ENCODE peak calls at places on chromosomes 11 and 22, in nine cellular contexts. W, G, A, V, Q, N, Y, B and M are unnamed samples.

GRCh38 chr22:34855471-34855870 is 210.5 kb upstream of the ISX start:
- DNase-seq in N (no peak), B (no peak), Q (no peak), W (no peak), G (no peak), V (no peak), Y (no peak), A (no peak), M (no peak)

GRCh38 chr11:32531528-32531927 is 52.1 kb upstream of the EIF3M start:
- DNase-seq in A (no peak), Y (no peak), V (no peak), W (no peak), B (no peak), N (no peak), G (peak; percentile 11), Q (no peak), M (no peak)

GRCh38 chr22:50305658-50306566 is 1.5 kb downstream of the PLXNB2 start:
- DNase-seq in Q (no peak), G (peak; percentile 95), B (peak; percentile 91), W (peak; percentile 79), Y (peak; percentile 86), A (no peak), V (peak; percentile 97), N (no peak), M (no peak)

GRCh38 chr22:23137905-23138520 is 3.8 kb downstream of the RSPH14 start:
- DNase-seq in Y (no peak), Q (peak; percentile 75), B (no peak), W (no peak), V (no peak), N (no peak), G (no peak), A (no peak), M (no peak)

GRCh38 chr11:33044281-33044680 is 4.9 kb downstream of the TCP11L1 start:
- DNase-seq in Q (no peak), A (no peak), V (no peak), N (no peak), G (peak; percentile 34), Y (no peak), B (no peak), W (no peak), M (no peak)

GRCh38 chr11:25741886-25742285 is 590.0 kb upstream of the ANO3 start:
- DNase-seq in W (no peak), G (no peak), A (no peak), V (no peak), B (no peak), Q (no peak), Y (no peak), N (no peak), M (no peak)

GRCh38 chr22:24512043-24512442 is 16.9 kb downstream of the UPB1 start:
- DNase-seq in W (no peak), Q (no peak), V (peak; percentile 32), G (no peak), Y (no peak), N (no peak), B (no peak), A (no peak), M (no peak)

GRCh38 chr11:119195680-119196079 is 10.4 kb downstream of the NHERF4 start:
- DNase-seq in W (peak; percentile 69), A (no peak), Y (no peak), V (no peak), N (peak; percentile 74), Q (no peak), G (peak; percentile 58), B (peak; percentile 61), M (peak; percentile 98)

GRCh38 chr11:116275634-116276033 is 497.2 kb downstream of the BUD13 start:
- DNase-seq in W (no peak), A (no peak), Q (no peak), G (no peak), V (no peak), Y (no peak), B (no peak), N (no peak), M (no peak)

GRCh38 chr11:84408946-84409411 is 1122.8 kb upstream of the CCDC90B start:
- DNase-seq in V (no peak), N (no peak), Q (no peak), W (no peak), Y (no peak), A (no peak), B (no peak), G (no peak), M (peak; percentile 26)

GRCh38 chr11:69887841-69888670 is 68.8 kb upstream of the FGF3 start:
- DNase-seq in N (peak; percentile 45), G (no peak), Y (no peak), W (no peak), A (no peak), V (peak; percentile 26), Q (no peak), B (no peak), M (peak; percentile 40)

GRCh38 chr22:23067023-23067650 is 3.2 kb upstream of the GNAZ start:
- DNase-seq in A (no peak), Y (peak; percentile 12), N (peak; percentile 72), V (peak; percentile 54), Q (no peak), G (no peak), W (no peak), B (no peak), M (peak; percentile 18)

GRCh38 chr11:11400635-11401232 is 47.7 kb upstream of the CSNK2A3 start:
- DNase-seq in A (no peak), Q (no peak), G (no peak), Y (no peak), N (no peak), W (no peak), B (no peak), V (no peak), M (peak; percentile 73)

GRCh38 chr22:46936378-46936916 is 174.0 kb downstream of the TBC1D22A start:
- DNase-seq in G (no peak), A (no peak), N (no peak), W (no peak), V (no peak), Q (no peak), Y (no peak), B (peak; percentile 17), M (no peak)

GRCh38 chr11:69040581-69041260 is 8.0 kb upstream of the TPCN2 start:
- DNase-seq in A (no peak), G (peak; percentile 86), Y (no peak), Q (no peak), N (no peak), V (no peak), W (peak; percentile 57), B (no peak), M (no peak)

GRCh38 chr11:73875840-73876239 is 806 bp downstream of the COA4 start:
- DNase-seq in G (no peak), W (no peak), N (no peak), Q (no peak), Y (no peak), A (no peak), V (no peak), B (peak; percentile 19), M (no peak)
- H3K4me3 ChIP-seq in G (peak overlapping the region; percentile 97), W (peak overlapping the region; percentile 87), N (peak overlapping the region; percentile 73), Q (peak overlapping the region; percentile 85), Y (peak overlapping the region; percentile 83), A (peak overlapping the region; percentile 94), V (peak overlapping the region; percentile 74), B (peak overlapping the region; percentile 82), M (peak overlapping the region; percentile 90)

GRCh38 chr11:103085758-103086365 is 6.1 kb downstream of the DCUN1D5 start:
- DNase-seq in V (no peak), A (no peak), G (peak; percentile 1), Y (no peak), B (no peak), Q (no peak), W (peak; percentile 43), N (no peak), M (no peak)
- H3K36me3 ChIP-seq in V (peaks cover 6% of the 10 kb centered on the region), A (peaks cover 12% of the 10 kb centered on the region), G (peaks cover 10% of the 10 kb centered on the region), Y (peaks cover 8% of the 10 kb centered on the region), B (no peaks in the 10 kb centered on the region), Q (no peaks in the 10 kb centered on the region), W (peaks cover 10% of the 10 kb centered on the region), N (peaks cover 57% of the 10 kb centered on the region), M (peaks cover 4% of the 10 kb centered on the region)

DNA sequence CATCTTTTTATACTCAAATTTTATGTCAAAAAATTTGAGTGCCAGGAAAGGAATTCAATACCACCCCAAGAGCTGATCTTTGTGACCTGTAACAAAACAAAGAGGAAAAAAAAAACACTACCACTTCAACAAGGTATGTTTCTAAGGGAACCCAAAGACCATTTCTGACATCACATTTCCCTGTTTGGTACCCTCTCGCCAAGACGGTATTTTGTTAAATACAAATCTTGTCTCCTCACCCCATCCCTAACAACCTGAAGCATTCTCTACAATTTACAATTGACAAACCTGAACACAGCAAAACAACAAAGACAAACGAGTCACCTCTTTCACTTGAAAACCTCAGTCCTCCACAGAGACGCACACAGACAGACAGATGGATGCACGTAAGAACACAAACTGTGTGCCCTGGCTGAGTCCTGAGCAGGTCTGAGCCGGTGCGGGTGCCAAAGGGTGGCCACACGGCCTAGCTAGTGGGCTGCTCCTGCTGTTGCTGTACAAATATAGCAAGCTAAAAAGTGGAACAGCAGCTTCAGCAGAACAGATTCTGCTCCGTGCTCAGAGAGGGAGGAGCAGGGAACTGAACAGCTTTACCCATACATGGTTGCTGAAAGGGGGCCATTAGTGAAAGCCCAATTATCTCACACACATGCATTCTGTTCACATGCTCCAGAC is 28.6 kb downstream of the CELF1 start:
- DNase-seq in G (no peak), B (no peak), N (no peak), A (no peak), Q (peak; percentile 8), V (no peak), W (no peak), Y (no peak), M (peak; percentile 12)
- H3K4me3 ChIP-seq in G (no peak overlapping the region), B (no peak overlapping the region), N (no peak overlapping the region), A (peak overlapping the region; percentile 65), Q (no peak overlapping the region), V (no peak overlapping the region), W (no peak overlapping the region), Y (peak overlapping the region; percentile 24), M (no peak overlapping the region)

GRCh38 chr22:45548991-45549736 is 46.5 kb downstream of the FBLN1 start:
- DNase-seq in N (no peak), W (peak; percentile 67), Q (no peak), Y (peak; percentile 91), A (no peak), G (peak; percentile 94), V (peak; percentile 49), B (peak; percentile 45), M (peak; percentile 82)

GRCh38 chr22:45551310-45552016 is 48.8 kb downstream of the FBLN1 start:
- DNase-seq in Y (peak; percentile 55), G (no peak), Q (no peak), V (peak; percentile 92), N (no peak), B (no peak), A (no peak), W (no peak), M (peak; percentile 33)

GRCh38 chr22:45550891-45551290 is 48.2 kb downstream of the FBLN1 start:
- DNase-seq in A (no peak), Q (no peak), G (no peak), B (no peak), V (no peak), W (no peak), Y (no peak), N (no peak), M (no peak)

GRCh38 chr22:45549739-45550138 is 47.1 kb downstream of the FBLN1 start:
- DNase-seq in Y (no peak), G (no peak), A (no peak), N (no peak), V (peak; percentile 24), W (no peak), Q (no peak), B (no peak), M (peak; percentile 26)

DNA sequence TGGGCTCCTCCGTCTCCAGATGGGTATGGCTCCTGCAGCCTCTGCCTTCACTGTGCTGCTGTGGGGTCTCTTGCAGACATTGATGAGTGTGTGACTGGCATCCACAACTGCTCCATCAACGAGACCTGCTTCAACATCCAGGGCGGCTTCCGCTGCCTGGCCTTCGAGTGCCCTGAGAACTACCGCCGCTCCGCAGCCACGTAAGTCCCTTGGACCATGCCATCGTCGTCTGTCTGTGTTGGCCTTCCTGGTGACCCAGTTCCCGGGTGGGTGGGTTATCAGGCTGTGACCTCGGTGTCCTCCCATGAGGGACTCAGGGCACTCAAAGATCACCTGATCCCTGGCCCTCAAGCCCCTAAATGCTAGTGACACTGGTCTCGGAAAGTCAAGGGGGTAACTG is 47.7 kb downstream of the FBLN1 start:
- DNase-seq in V (peak; percentile 60), G (no peak), W (no peak), B (no peak), A (no peak), N (no peak), Q (no peak), Y (no peak), M (peak; percentile 25)
- H3K36me3 ChIP-seq in V (no peaks in the 10 kb centered on the region), G (peaks cover 57% of the 10 kb centered on the region), W (peaks cover 2% of the 10 kb centered on the region), B (no peaks in the 10 kb centered on the region), A (no peaks in the 10 kb centered on the region), N (no peaks in the 10 kb centered on the region), Q (no peaks in the 10 kb centered on the region), Y (no peaks in the 10 kb centered on the region), M (peaks cover 30% of the 10 kb centered on the region)